ENCODE peak calls at places on chromosomes 4 and X, in seven cellular contexts. S is epithelial cell of proximal tubule, P is NB4, H is psoas muscle, J is HL-60, E is upper lobe of right lung, I is fibroblast of pulmonary artery. T is an unnamed sample.

GRCh38 chr4:86497131-86497530 is 97.0 kb upstream of the PTPN13 start:
- DNase-seq in J (no peak), H (peak), E (no peak), I (peak), P (no peak), S (peak), T (no peak)

GRCh38 chrX:31355206-31355955 is 283.5 kb upstream of the FTHL17 start:
- DNase-seq in S (no peak), E (no peak), I (no peak), P (no peak), J (no peak), H (no peak), T (no peak)

GRCh38 chr4:83961575-83961974 is 425.7 kb downstream of the GPAT3 start:
- DNase-seq in I (peak), H (no peak), J (no peak), E (no peak), P (peak), S (no peak), T (no peak)

GRCh38 chrX:97763391-97763790 is 879.7 kb downstream of the RPA4 start:
- DNase-seq in J (no peak), P (no peak), H (no peak), E (no peak), I (no peak), S (no peak), T (no peak)

GRCh38 chrX:87017210-87017609 is 500.4 kb upstream of the KLHL4 start:
- DNase-seq in P (no peak), S (no peak), I (no peak), E (no peak), H (no peak), J (no peak), T (no peak)

GRCh38 chr4:40227284-40227683 is 30.5 kb downstream of the RHOH start:
- DNase-seq in H (no peak), I (no peak), E (no peak), J (peak), S (no peak), P (peak), T (peak)

GRCh38 chrX:145729635-145730034 is 88.0 kb upstream of the SLITRK2 start:
- DNase-seq in J (no peak), E (no peak), P (no peak), S (no peak), I (no peak), H (no peak), T (no peak)

GRCh38 chr4:82017680-82018079 is 356.1 kb downstream of the HNRNPD start:
- DNase-seq in S (no peak), P (peak), J (no peak), I (peak), H (no peak), E (no peak), T (no peak)

GRCh38 chrX:138298268-138298667 is 413.2 kb downstream of the FGF13 start:
- DNase-seq in E (no peak), H (no peak), I (no peak), S (no peak), J (no peak), P (no peak), T (no peak)

GRCh38 chr4:138911903-138912713 is 103.5 kb upstream of the NOCT start:
- DNase-seq in H (no peak), P (no peak), S (no peak), I (no peak), E (peak), J (no peak), T (no peak)

GRCh38 chrX:23797371-23798128 is 14.6 kb downstream of the SAT1 start:
- DNase-seq in E (no peak), H (no peak), I (no peak), P (no peak), S (no peak), J (no peak), T (no peak)

GRCh38 chr4:120902925-120903324 is 19.6 kb downstream of the PRDM5 start:
- DNase-seq in J (no peak), H (no peak), I (no peak), P (no peak), E (no peak), S (no peak), T (peak)

GRCh38 chr4:38461342-38461741 is 202.7 kb upstream of the KLF3 start:
- DNase-seq in H (no peak), P (peak), S (no peak), E (no peak), J (no peak), I (peak), T (no peak)

GRCh38 chr4:162016991-162017390 is 146.8 kb downstream of the FSTL5 start:
- DNase-seq in H (no peak), E (no peak), J (no peak), S (no peak), P (no peak), I (no peak), T (no peak)

GRCh38 chr4:184534511-184535391 is 60.4 kb upstream of the IRF2 start:
- DNase-seq in S (peak), J (peak), H (no peak), E (no peak), I (peak), P (peak), T (no peak)

GRCh38 chr4:1582227-1582626 is 101.9 kb downstream of the FAM53A start:
- DNase-seq in E (peak), P (no peak), H (peak), I (no peak), S (no peak), J (no peak), T (no peak)

GRCh38 chrX:45745479-45745878 is 544.8 kb upstream of the DIPK2B start:
- DNase-seq in I (no peak), P (no peak), S (no peak), H (no peak), J (no peak), E (no peak), T (no peak)

GRCh38 chrX:12076046-12076445 is 62.2 kb upstream of the FRMPD4 start:
- DNase-seq in E (no peak), S (no peak), P (no peak), H (no peak), I (peak), J (no peak), T (no peak)

DNA sequence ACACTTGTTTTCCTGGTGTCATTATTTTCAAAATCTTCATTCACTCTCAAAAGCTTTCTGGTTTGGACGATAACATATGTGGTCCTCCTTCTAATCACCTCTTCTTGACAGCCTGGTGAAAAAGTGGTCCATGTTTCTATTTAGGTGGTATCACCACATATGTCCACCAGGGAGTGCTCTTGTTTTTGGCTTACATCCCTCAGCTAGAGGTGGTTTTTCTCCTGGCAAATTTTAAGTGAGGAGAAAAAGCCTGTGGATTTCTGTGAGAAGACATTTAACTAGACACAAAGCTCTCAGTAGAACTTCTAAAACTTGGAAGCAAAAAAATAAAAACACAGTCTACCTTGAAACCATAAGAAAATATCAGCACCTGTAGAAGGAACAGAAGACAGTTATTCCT is 58.0 kb upstream of the FRMPD4 start:
- DNase-seq in S (no peak), E (no peak), I (peak), J (no peak), H (no peak), P (peak), T (peak)
- TF ChIP-seq CTCF in S (peak), E (peak), I (peak), J (no peak), H (peak), P (peak), T (no peak)

GRCh38 chr4:15956179-15956850 is 6.7 kb downstream of the FGFBP2 start:
- DNase-seq in P (peak), H (peak), S (no peak), I (peak), J (peak), E (peak), T (peak)
- TF ChIP-seq CTCF in P (peak), H (peak), S (peak), I (peak), J (peak), E (peak), T (peak)

DNA sequence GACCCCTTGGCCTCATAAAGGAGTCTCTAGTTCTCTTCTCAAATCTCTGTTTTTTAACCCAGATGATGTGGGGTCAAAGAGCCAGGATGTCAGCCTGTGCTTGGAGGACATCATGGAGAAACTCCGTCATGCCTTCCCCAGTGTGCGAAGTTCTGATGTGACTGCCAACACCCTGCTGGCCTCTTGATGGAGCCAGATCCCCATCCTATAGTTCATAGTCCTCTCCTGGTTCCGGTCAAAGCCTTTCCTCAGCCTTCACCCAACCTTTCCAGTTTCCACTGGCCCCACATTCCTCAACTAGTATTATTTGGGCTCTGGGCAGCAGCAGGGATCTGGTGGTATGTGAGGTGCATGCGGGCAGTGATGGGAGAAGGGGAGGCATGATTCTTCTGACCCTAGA is 30.7 kb downstream of the TAF7L start:
- DNase-seq in E (no peak), H (no peak), P (peak), J (no peak), I (peak), S (no peak), T (no peak)
- TF ChIP-seq CTCF in E (no peak), H (no peak), P (peak), J (no peak), I (peak), S (peak), T (no peak)

GRCh38 chrX:39242187-39242586 is 440.9 kb downstream of the MID1IP1 start:
- DNase-seq in I (peak), J (peak), S (no peak), E (no peak), P (peak), H (no peak), T (peak)
- TF ChIP-seq CTCF in I (peak), J (peak), S (peak), E (peak), P (peak), H (peak), T (no peak)

GRCh38 chr4:5387457-5387856 is 320.9 kb downstream of the EVC2 start:
- DNase-seq in S (no peak), I (no peak), H (no peak), E (no peak), P (peak), J (no peak), T (no peak)
- TF ChIP-seq CTCF in S (peak), I (no peak), H (no peak), E (no peak), P (peak), J (no peak), T (no peak)

GRCh38 chr4:173169428-173170209 is 1.0 kb downstream of the GALNT7 start:
- DNase-seq in J (peak), H (peak), S (no peak), I (peak), P (peak), E (peak), T (peak)

GRCh38 chr4:173170210-173170778 is 1.7 kb downstream of the GALNT7 start:
- DNase-seq in J (no peak), E (no peak), I (no peak), S (no peak), H (no peak), P (no peak), T (no peak)

GRCh38 chr4:173169178-173169427 is 492 bp downstream of the GALNT7 start:
- DNase-seq in H (no peak), I (no peak), S (no peak), J (no peak), P (no peak), E (no peak), T (no peak)

GRCh38 chr4:173171987-173172386 is 3.4 kb downstream of the GALNT7 start:
- DNase-seq in J (peak), I (no peak), S (no peak), H (no peak), P (peak), E (no peak), T (no peak)

DNA sequence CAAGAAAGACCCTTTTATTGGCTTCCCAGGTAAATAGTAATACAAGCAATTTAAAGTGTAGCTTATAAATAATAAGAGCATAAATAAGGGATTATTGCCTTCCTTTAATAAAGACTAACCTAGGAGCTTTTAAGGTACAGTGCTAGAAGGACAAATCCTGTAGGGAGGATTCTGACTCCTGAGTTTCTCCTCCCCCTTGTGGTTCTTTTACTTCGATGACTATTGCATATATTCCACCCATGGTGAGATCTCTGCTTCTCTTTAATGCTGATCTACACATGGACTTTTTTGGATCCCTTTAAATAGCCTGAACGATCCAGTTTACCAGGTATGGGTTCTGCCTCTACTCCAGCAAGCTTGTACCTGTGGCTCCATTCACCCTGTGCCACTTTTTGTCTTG is 2.5 kb downstream of the GALNT7 start:
- DNase-seq in E (no peak), J (peak), I (peak), H (no peak), S (no peak), P (peak), T (no peak)
- TF ChIP-seq CTCF in E (no peak), J (no peak), I (peak), H (no peak), S (peak), P (peak), T (no peak)

GRCh38 chrX:53013291-53013690 is 35.3 kb upstream of the GPR173 start:
- DNase-seq in P (no peak), I (no peak), J (no peak), H (no peak), E (no peak), S (no peak), T (no peak)

GRCh38 chrX:53022381-53022780 is 26.2 kb upstream of the GPR173 start:
- DNase-seq in P (no peak), H (no peak), J (no peak), E (no peak), I (no peak), S (no peak), T (no peak)

GRCh38 chrX:53018627-53019026 is 30.0 kb upstream of the GPR173 start:
- DNase-seq in J (no peak), P (no peak), S (no peak), I (no peak), H (no peak), E (no peak), T (no peak)
- TF ChIP-seq CTCF in J (no peak), P (no peak), S (no peak), I (peak), H (no peak), E (no peak), T (no peak)

DNA sequence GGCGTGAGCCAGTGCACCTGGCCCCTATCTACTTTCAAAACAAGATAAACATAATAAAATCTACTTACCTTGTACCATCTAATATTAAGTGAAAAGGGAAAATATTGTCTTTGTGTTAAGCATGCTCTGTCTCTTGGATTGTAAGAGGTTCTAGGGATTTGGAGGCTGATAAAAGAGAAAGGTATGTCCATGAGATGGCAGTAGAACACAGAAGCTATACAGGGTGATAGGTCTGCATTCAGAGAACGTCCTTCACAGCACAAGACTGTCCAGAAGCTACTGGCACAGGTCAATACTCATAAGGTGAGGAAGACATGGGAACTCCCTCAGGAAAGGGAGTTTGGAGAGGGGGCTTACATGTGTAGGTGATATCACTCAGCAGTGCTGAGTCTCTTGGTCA is 135.5 kb downstream of the TMEM47 start:
- DNase-seq in H (no peak), J (no peak), E (no peak), I (peak), P (peak), S (peak), T (no peak)
- TF ChIP-seq CTCF in H (no peak), J (no peak), E (no peak), I (peak), P (no peak), S (peak), T (no peak)

T was measured in activated CD8-positive, alpha-beta T cell treated with anti-CD3 and anti-CD28 coated beads for 36 hours.